ENCODE peak calls at places on chromosomes 11 and 22, in seven cellular contexts. One of them, this sample, is unnamed.

GRCh38 chr11:22337571-22338464 is at the start of gene SLC17A6:
- DNase-seq in IMR-90: peak
- DNase-seq in H9: peak
- DNase-seq in mesendoderm: peak
- DNase-seq in H1: no peak
- DNase-seq in neuronal stem cell: peak
- DNase-seq in trophoblast cell: peak
- DNase-seq in this sample: peak

GRCh38 chr11:128405693-128406364 is 181.5 kb downstream of the ETS1 start:
- DNase-seq in H1: no peak
- DNase-seq in neuronal stem cell: no peak
- DNase-seq in H9: no peak
- DNase-seq in mesendoderm: no peak
- DNase-seq in IMR-90: no peak
- DNase-seq in trophoblast cell: no peak
- DNase-seq in this sample: no peak

GRCh38 chr22:41822289-41823057 is 10.4 kb upstream of the SREBF2 start:
- DNase-seq in trophoblast cell: no peak
- DNase-seq in IMR-90: peak
- DNase-seq in H1: no peak
- DNase-seq in neuronal stem cell: no peak
- DNase-seq in mesendoderm: peak
- DNase-seq in H9: no peak
- DNase-seq in this sample: peak

GRCh38 chr11:89495951-89496350 is 4.8 kb upstream of the NOX4 start:
- DNase-seq in mesendoderm: peak
- DNase-seq in H1: no peak
- DNase-seq in IMR-90: peak
- DNase-seq in H9: no peak
- DNase-seq in neuronal stem cell: peak
- DNase-seq in trophoblast cell: peak
- DNase-seq in this sample: peak

GRCh38 chr11:70326365-70326803 is 55.9 kb downstream of the PPFIA1 start:
- DNase-seq in H9: no peak
- DNase-seq in neuronal stem cell: no peak
- DNase-seq in trophoblast cell: no peak
- DNase-seq in IMR-90: peak
- DNase-seq in H1: no peak
- DNase-seq in mesendoderm: no peak
- DNase-seq in this sample: peak

GRCh38 chr11:57980201-57980600 is 43.5 kb upstream of the OR9Q1 start:
- DNase-seq in trophoblast cell: no peak
- DNase-seq in mesendoderm: no peak
- DNase-seq in H9: no peak
- DNase-seq in H1: no peak
- DNase-seq in IMR-90: no peak
- DNase-seq in neuronal stem cell: no peak
- DNase-seq in this sample: no peak

GRCh38 chr22:38921126-38921525 is 36.3 kb upstream of the APOBEC3A start:
- DNase-seq in mesendoderm: no peak
- DNase-seq in neuronal stem cell: no peak
- DNase-seq in trophoblast cell: no peak
- DNase-seq in H1: no peak
- DNase-seq in IMR-90: no peak
- DNase-seq in H9: no peak
- DNase-seq in this sample: no peak

GRCh38 chr22:22714600-22715361 is 70.4 kb downstream of the GGTLC2 start:
- DNase-seq in trophoblast cell: no peak
- DNase-seq in H9: no peak
- DNase-seq in neuronal stem cell: no peak
- DNase-seq in IMR-90: no peak
- DNase-seq in H1: no peak
- DNase-seq in mesendoderm: no peak
- DNase-seq in this sample: no peak

GRCh38 chr11:115660072-115660805 is 156.0 kb upstream of the CADM1 start:
- DNase-seq in trophoblast cell: peak
- DNase-seq in H9: peak
- DNase-seq in IMR-90: no peak
- DNase-seq in neuronal stem cell: no peak
- DNase-seq in H1: no peak
- DNase-seq in mesendoderm: no peak
- DNase-seq in this sample: peak

GRCh38 chr22:43867839-43868652 is 5.7 kb upstream of the SULT4A1 start:
- DNase-seq in mesendoderm: peak
- DNase-seq in IMR-90: peak
- DNase-seq in trophoblast cell: peak
- DNase-seq in neuronal stem cell: peak
- DNase-seq in H1: peak
- DNase-seq in H9: peak
- DNase-seq in this sample: peak

GRCh38 chr11:5043385-5043784 is 2.9 kb upstream of the OR52J3 start:
- DNase-seq in H9: no peak
- DNase-seq in H1: no peak
- DNase-seq in IMR-90: peak
- DNase-seq in mesendoderm: peak
- DNase-seq in neuronal stem cell: no peak
- DNase-seq in trophoblast cell: peak
- DNase-seq in this sample: peak

GRCh38 chr11:65790104-65790901 is 3.4 kb downstream of the OVOL1 start:
- DNase-seq in H1: no peak
- DNase-seq in H9: peak
- DNase-seq in IMR-90: no peak
- DNase-seq in neuronal stem cell: no peak
- DNase-seq in mesendoderm: no peak
- DNase-seq in trophoblast cell: no peak
- DNase-seq in this sample: no peak

GRCh38 chr11:124875401-124875800 is 10.2 kb downstream of the ROBO3 start:
- DNase-seq in mesendoderm: no peak
- DNase-seq in trophoblast cell: no peak
- DNase-seq in H9: peak
- DNase-seq in neuronal stem cell: no peak
- DNase-seq in H1: no peak
- DNase-seq in IMR-90: no peak
- DNase-seq in this sample: no peak

GRCh38 chr22:50032109-50032871 is 19.7 kb upstream of the IL17REL start:
- DNase-seq in IMR-90: no peak
- DNase-seq in H9: no peak
- DNase-seq in neuronal stem cell: no peak
- DNase-seq in H1: no peak
- DNase-seq in mesendoderm: no peak
- DNase-seq in trophoblast cell: no peak
- DNase-seq in this sample: no peak

GRCh38 chr11:61906522-61906909 is 10.8 kb downstream of the RAB3IL1 start:
- DNase-seq in mesendoderm: no peak
- DNase-seq in IMR-90: no peak
- DNase-seq in neuronal stem cell: no peak
- DNase-seq in H9: no peak
- DNase-seq in trophoblast cell: no peak
- DNase-seq in H1: no peak
- DNase-seq in this sample: no peak

GRCh38 chr11:64560941-64561340 is 30.1 kb upstream of the SLC22A12 start:
- DNase-seq in H9: no peak
- DNase-seq in mesendoderm: no peak
- DNase-seq in IMR-90: no peak
- DNase-seq in neuronal stem cell: no peak
- DNase-seq in H1: no peak
- DNase-seq in trophoblast cell: no peak
- DNase-seq in this sample: no peak

GRCh38 chr22:16783930-16784354 is 41.3 kb downstream of the XKR3 start:
- DNase-seq in H1: no peak
- DNase-seq in neuronal stem cell: no peak
- DNase-seq in mesendoderm: peak
- DNase-seq in H9: peak
- DNase-seq in trophoblast cell: peak
- DNase-seq in IMR-90: no peak
- DNase-seq in this sample: no peak

GRCh38 chr22:49887716-49888115 is 30.5 kb downstream of the ALG12 start:
- DNase-seq in IMR-90: no peak
- DNase-seq in mesendoderm: no peak
- DNase-seq in H1: no peak
- DNase-seq in trophoblast cell: no peak
- DNase-seq in H9: no peak
- DNase-seq in neuronal stem cell: no peak
- DNase-seq in this sample: no peak

GRCh38 chr22:29044657-29045176 is 16.9 kb downstream of the C22orf31 start:
- DNase-seq in H9: no peak
- DNase-seq in trophoblast cell: no peak
- DNase-seq in H1: no peak
- DNase-seq in IMR-90: peak
- DNase-seq in neuronal stem cell: no peak
- DNase-seq in mesendoderm: no peak
- DNase-seq in this sample: peak

GRCh38 chr11:56533054-56533740 is 9.9 kb downstream of the OR5M11 start:
- DNase-seq in trophoblast cell: no peak
- DNase-seq in mesendoderm: no peak
- DNase-seq in H9: no peak
- DNase-seq in H1: no peak
- DNase-seq in IMR-90: no peak
- DNase-seq in neuronal stem cell: no peak
- DNase-seq in this sample: no peak

GRCh38 chr11:6297831-6298230 is 22.5 kb downstream of the CAVIN3 start:
- DNase-seq in mesendoderm: no peak
- DNase-seq in trophoblast cell: no peak
- DNase-seq in neuronal stem cell: no peak
- DNase-seq in H9: no peak
- DNase-seq in IMR-90: no peak
- DNase-seq in H1: no peak
- DNase-seq in this sample: no peak

GRCh38 chr11:121841487-121842167 is 274.4 kb downstream of the BLID start:
- DNase-seq in H1: no peak
- DNase-seq in neuronal stem cell: peak
- DNase-seq in H9: no peak
- DNase-seq in mesendoderm: peak
- DNase-seq in IMR-90: peak
- DNase-seq in trophoblast cell: no peak
- DNase-seq in this sample: peak

GRCh38 chr11:83363280-83363679 is 77.1 kb upstream of the CCDC90B start:
- DNase-seq in IMR-90: no peak
- DNase-seq in H1: no peak
- DNase-seq in neuronal stem cell: no peak
- DNase-seq in trophoblast cell: no peak
- DNase-seq in H9: no peak
- DNase-seq in mesendoderm: peak
- DNase-seq in this sample: no peak

GRCh38 chr22:23762866-23763578 is at the start of gene C22orf15:
- DNase-seq in IMR-90: peak
- DNase-seq in mesendoderm: peak
- DNase-seq in trophoblast cell: no peak
- DNase-seq in neuronal stem cell: no peak
- DNase-seq in H1: no peak
- DNase-seq in H9: peak
- DNase-seq in this sample: peak

GRCh38 chr11:45930951-45931563 is 8.6 kb downstream of the LARGE2 start:
- DNase-seq in IMR-90: no peak
- DNase-seq in trophoblast cell: no peak
- DNase-seq in H1: no peak
- DNase-seq in mesendoderm: no peak
- DNase-seq in neuronal stem cell: no peak
- DNase-seq in H9: no peak
- DNase-seq in this sample: no peak

GRCh38 chr11:637333-637592 is 194 bp downstream of the DRD4 start:
- DNase-seq in neuronal stem cell: no peak
- DNase-seq in trophoblast cell: no peak
- DNase-seq in mesendoderm: no peak
- DNase-seq in IMR-90: no peak
- DNase-seq in H1: no peak
- DNase-seq in H9: no peak
- DNase-seq in this sample: no peak
- H2BK120ac ChIP-seq in neuronal stem cell: peak
- H2BK120ac ChIP-seq in trophoblast cell: no peak
- H2BK120ac ChIP-seq in mesendoderm: no peak
- H2BK120ac ChIP-seq in IMR-90: no peak
- H2BK120ac ChIP-seq in H1: no peak
- H2BK120ac ChIP-seq in H9: no peak
- H2BK120ac ChIP-seq in this sample: no peak

DNA sequence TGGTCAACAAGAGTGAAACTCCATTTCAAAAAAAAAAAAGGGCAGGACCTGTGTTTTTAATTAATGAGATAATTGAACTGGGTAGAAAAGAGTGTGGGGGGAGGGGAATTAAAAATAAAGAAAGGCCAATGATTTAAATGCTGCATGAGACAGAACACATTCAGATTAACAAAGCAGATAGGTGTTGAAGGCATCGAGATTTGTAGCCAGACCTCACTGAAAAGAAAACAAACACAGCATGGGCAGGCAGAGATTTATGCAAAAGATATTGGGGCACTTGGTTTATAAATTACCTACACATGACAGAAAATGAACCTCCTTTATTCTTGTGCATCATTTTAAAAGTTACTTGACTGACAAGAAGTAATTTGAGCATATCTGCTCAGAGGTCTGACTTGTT is 354.0 kb upstream of the API5 start:
- DNase-seq in mesendoderm: no peak
- DNase-seq in trophoblast cell: no peak
- DNase-seq in H9: no peak
- DNase-seq in H1: no peak
- DNase-seq in IMR-90: no peak
- DNase-seq in neuronal stem cell: no peak
- DNase-seq in this sample: no peak
- H3K18ac ChIP-seq in mesendoderm: no peak
- H3K18ac ChIP-seq in trophoblast cell: no peak
- H3K18ac ChIP-seq in H9: no peak
- H3K18ac ChIP-seq in H1: no peak
- H3K18ac ChIP-seq in IMR-90: no peak
- H3K18ac ChIP-seq in neuronal stem cell: no peak
- H3K18ac ChIP-seq in this sample: no peak

GRCh38 chr11:2102132-2102882 is 36.9 kb downstream of the IGF2 start:
- DNase-seq in mesendoderm: no peak
- DNase-seq in H9: no peak
- DNase-seq in neuronal stem cell: no peak
- DNase-seq in trophoblast cell: no peak
- DNase-seq in IMR-90: no peak
- DNase-seq in H1: no peak
- DNase-seq in this sample: no peak
- H2BK120ac ChIP-seq in mesendoderm: no peak
- H2BK120ac ChIP-seq in H9: no peak
- H2BK120ac ChIP-seq in neuronal stem cell: no peak
- H2BK120ac ChIP-seq in trophoblast cell: no peak
- H2BK120ac ChIP-seq in IMR-90: no peak
- H2BK120ac ChIP-seq in H1: no peak
- H2BK120ac ChIP-seq in this sample: no peak

GRCh38 chr11:122979815-122980656 is 1.6 kb downstream of the BSX start:
- DNase-seq in H1: no peak
- DNase-seq in IMR-90: no peak
- DNase-seq in trophoblast cell: no peak
- DNase-seq in neuronal stem cell: peak
- DNase-seq in H9: peak
- DNase-seq in mesendoderm: peak
- DNase-seq in this sample: no peak

GRCh38 chr11:122976734-122977454 is 4.7 kb downstream of the BSX start:
- DNase-seq in H9: peak
- DNase-seq in mesendoderm: peak
- DNase-seq in IMR-90: no peak
- DNase-seq in trophoblast cell: no peak
- DNase-seq in neuronal stem cell: peak
- DNase-seq in H1: no peak
- DNase-seq in this sample: no peak

GRCh38 chr11:122977455-122978302 is 4.0 kb downstream of the BSX start:
- DNase-seq in IMR-90: no peak
- DNase-seq in H1: no peak
- DNase-seq in neuronal stem cell: peak
- DNase-seq in trophoblast cell: no peak
- DNase-seq in mesendoderm: peak
- DNase-seq in H9: peak
- DNase-seq in this sample: no peak

GRCh38 chr11:122979103-122979814 is 2.4 kb downstream of the BSX start:
- DNase-seq in trophoblast cell: no peak
- DNase-seq in neuronal stem cell: no peak
- DNase-seq in IMR-90: no peak
- DNase-seq in H1: no peak
- DNase-seq in mesendoderm: peak
- DNase-seq in H9: peak
- DNase-seq in this sample: no peak

GRCh38 chr11:122978303-122978620 is 3.4 kb downstream of the BSX start:
- DNase-seq in mesendoderm: peak
- DNase-seq in trophoblast cell: no peak
- DNase-seq in neuronal stem cell: no peak
- DNase-seq in H9: peak
- DNase-seq in H1: no peak
- DNase-seq in IMR-90: no peak
- DNase-seq in this sample: no peak
- H3K18ac ChIP-seq in mesendoderm: no peak
- H3K18ac ChIP-seq in trophoblast cell: no peak
- H3K18ac ChIP-seq in neuronal stem cell: no peak
- H3K18ac ChIP-seq in H9: no peak
- H3K18ac ChIP-seq in H1: no peak
- H3K18ac ChIP-seq in IMR-90: no peak
- H3K18ac ChIP-seq in this sample: no peak

This sample was measured in mesenchymal stem cell.